ENCODE peak calls at places on chromosomes 7 and 10, in six cellular contexts. Q, P, G, C, D and B are unnamed samples.

GRCh38 chr10:1267568-1267967 is 211.4 kb downstream of the WDR37 start:
- DNase-seq in Q (no peak), P (no peak), G (no peak), C (no peak), D (no peak), B (no peak)

GRCh38 chr7:81120803-81121202 is 202.0 kb upstream of the SEMA3C start:
- DNase-seq in Q (no peak), P (no peak), G (no peak), C (no peak), D (no peak), B (no peak)

GRCh38 chr7:30931161-30931926 is 19.7 kb downstream of the AQP1 start:
- DNase-seq in Q (no peak), P (peak), G (peak), C (peak), D (no peak), B (no peak)

GRCh38 chr7:2034291-2035201 is 198.2 kb downstream of the MAD1L1 start:
- DNase-seq in Q (no peak), P (no peak), G (no peak), C (peak), D (no peak), B (no peak)

GRCh38 chr7:28472332-28472731 is 60.0 kb downstream of the CREB5 start:
- DNase-seq in Q (no peak), P (no peak), G (no peak), C (no peak), D (no peak), B (no peak)

GRCh38 chr10:47402681-47403301 is 18.7 kb upstream of the ZNF488 start:
- DNase-seq in Q (no peak), P (peak), G (peak), C (peak), D (no peak), B (no peak)

GRCh38 chr10:132605390-132605789 is 67.8 kb downstream of the INPP5A start:
- DNase-seq in Q (no peak), P (peak), G (no peak), C (no peak), D (no peak), B (no peak)

GRCh38 chr10:91054325-91054724 is 133.4 kb upstream of the ANKRD1 start:
- DNase-seq in Q (no peak), P (no peak), G (peak), C (no peak), D (no peak), B (no peak)

GRCh38 chr7:1909476-1909875 is 239.4 kb downstream of the ELFN1 start:
- DNase-seq in Q (no peak), P (no peak), G (no peak), C (no peak), D (no peak), B (no peak)

GRCh38 chr7:112726076-112726475 is 64.1 kb downstream of the TMEM168 start:
- DNase-seq in Q (no peak), P (no peak), G (no peak), C (no peak), D (no peak), B (no peak)

GRCh38 chr10:4033341-4033896 is 248.4 kb upstream of the KLF6 start:
- DNase-seq in Q (no peak), P (no peak), G (no peak), C (no peak), D (peak), B (no peak)

GRCh38 chr7:44740040-44740439 is 8.6 kb upstream of the ZMIZ2 start:
- DNase-seq in Q (no peak), P (no peak), G (no peak), C (no peak), D (no peak), B (no peak)

GRCh38 chr7:19899517-19899916 is 126.1 kb upstream of the TMEM196 start:
- DNase-seq in Q (no peak), P (no peak), G (peak), C (no peak), D (no peak), B (no peak)

GRCh38 chr7:90595341-90595800 is 750 bp upstream of the CDK14 start:
- DNase-seq in Q (no peak), P (no peak), G (peak), C (no peak), D (no peak), B (no peak)

GRCh38 chr10:132132391-132132841 is 54.3 kb upstream of the DPYSL4 start:
- DNase-seq in Q (no peak), P (no peak), G (no peak), C (no peak), D (no peak), B (no peak)

GRCh38 chr10:81414038-81414437 is 461.0 kb upstream of the NRG3 start:
- DNase-seq in Q (no peak), P (no peak), G (no peak), C (no peak), D (no peak), B (peak)

GRCh38 chr7:158431941-158432347 is 155.7 kb downstream of the PTPRN2 start:
- DNase-seq in Q (no peak), P (peak), G (no peak), C (peak), D (no peak), B (no peak)

GRCh38 chr10:45575966-45576597 is 96.5 kb downstream of the ZFAND4 start:
- DNase-seq in Q (no peak), P (no peak), G (no peak), C (no peak), D (no peak), B (no peak)

GRCh38 chr7:92754756-92755581 is 81.4 kb downstream of the CDK6 start:
- DNase-seq in Q (no peak), P (no peak), G (peak), C (no peak), D (no peak), B (peak)

GRCh38 chr7:106618480-106618879 is 42.5 kb downstream of the CCDC71L start:
- DNase-seq in Q (no peak), P (no peak), G (peak), C (no peak), D (no peak), B (no peak)

GRCh38 chr10:126569513-126570447 is 100.7 kb downstream of the C10orf90 start:
- DNase-seq in Q (no peak), P (no peak), G (peak), C (no peak), D (no peak), B (no peak)

GRCh38 chr7:44615149-44615611 is 8.8 kb downstream of the OGDH start:
- DNase-seq in Q (no peak), P (no peak), G (no peak), C (peak), D (no peak), B (no peak)

GRCh38 chr7:66176914-66177313 is 28.2 kb upstream of the TPST1 start:
- DNase-seq in Q (no peak), P (no peak), G (peak), C (no peak), D (no peak), B (no peak)

GRCh38 chr10:126240483-126240882 is 147.8 kb downstream of the ADAM12 start:
- DNase-seq in Q (no peak), P (no peak), G (no peak), C (no peak), D (no peak), B (no peak)

GRCh38 chr7:155644178-155644970 is at the start of gene RBM33:
- DNase-seq in Q (peak), P (peak), G (peak), C (peak), D (peak), B (peak)

GRCh38 chr7:148905093-148905666 is 21.1 kb upstream of the EZH2 start:
- DNase-seq in Q (peak), P (no peak), G (no peak), C (no peak), D (no peak), B (peak)

GRCh38 chr10:131044379-131044778 is 267.1 kb downstream of the TCERG1L start:
- DNase-seq in Q (no peak), P (no peak), G (no peak), C (no peak), D (no peak), B (no peak)

GRCh38 chr7:150799741-150800575 is at the start of gene TMEM176B:
- DNase-seq in Q (no peak), P (peak), G (no peak), C (peak), D (no peak), B (no peak)

GRCh38 chr10:119670717-119671116 is 19.5 kb downstream of the BAG3 start:
- DNase-seq in Q (no peak), P (no peak), G (peak), C (no peak), D (no peak), B (no peak)

GRCh38 chr10:117004627-117005453 is at the start of gene SHTN1:
- DNase-seq in Q (no peak), P (peak), G (peak), C (peak), D (no peak), B (peak)

GRCh38 chr10:26334932-26335573 is 103.1 kb upstream of the APBB1IP start:
- DNase-seq in Q (peak), P (no peak), G (peak), C (peak), D (peak), B (peak)

GRCh38 chr10:93224005-93224779 is 150.5 kb downstream of the CYP26A1 start:
- DNase-seq in Q (no peak), P (no peak), G (no peak), C (no peak), D (no peak), B (no peak)

GRCh38 chr10:33534455-33534854 is 200.0 kb upstream of the NRP1 start:
- DNase-seq in Q (no peak), P (no peak), G (no peak), C (no peak), D (no peak), B (no peak)

GRCh38 chr10:14540611-14541010 is 209.9 kb upstream of the FRMD4A start:
- DNase-seq in Q (no peak), P (no peak), G (no peak), C (no peak), D (no peak), B (no peak)
- TF ChIP-seq CTCF in Q (no peak), P (no peak), G (no peak), C (no peak), D (no peak), B (no peak)

DNA sequence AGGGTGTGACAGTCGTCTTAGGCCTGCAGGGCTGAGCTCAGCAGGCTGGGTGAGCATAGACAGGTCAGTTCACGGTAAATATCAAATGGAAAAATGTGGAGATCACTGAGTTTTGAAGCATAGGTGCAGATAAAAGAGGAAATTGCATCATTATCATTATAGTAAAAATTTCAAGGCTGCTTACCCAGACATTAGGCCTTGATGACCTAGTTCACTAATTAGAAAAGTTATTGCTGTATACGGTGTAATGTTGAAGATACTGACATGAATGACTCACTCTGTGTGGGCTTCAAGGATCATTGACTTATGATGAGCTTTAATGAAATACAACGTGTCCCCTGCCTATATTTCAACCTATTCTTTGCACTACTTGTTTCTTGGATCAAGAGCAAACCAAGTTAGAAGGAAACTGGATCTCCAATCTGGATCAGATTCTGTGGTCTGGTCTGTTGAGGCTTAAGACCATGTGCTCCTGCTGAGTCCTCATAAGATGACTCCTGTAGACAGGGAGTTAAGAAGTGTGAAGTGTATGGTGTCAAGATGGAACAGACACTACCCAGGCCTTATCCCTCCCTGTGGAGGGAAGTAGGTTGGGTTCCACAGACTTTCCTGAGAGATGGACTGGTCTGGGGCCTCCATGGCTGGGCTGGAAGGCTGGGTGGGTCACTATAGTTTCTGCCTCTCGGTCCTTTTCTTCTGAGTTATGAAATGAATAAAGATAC is 3.6 kb downstream of the OR2F2 start:
- DNase-seq in Q (no peak), P (no peak), G (no peak), C (no peak), D (no peak), B (no peak)
- TF ChIP-seq CTCF in Q (no peak), P (no peak), G (no peak), C (no peak), D (no peak), B (no peak)

DNA sequence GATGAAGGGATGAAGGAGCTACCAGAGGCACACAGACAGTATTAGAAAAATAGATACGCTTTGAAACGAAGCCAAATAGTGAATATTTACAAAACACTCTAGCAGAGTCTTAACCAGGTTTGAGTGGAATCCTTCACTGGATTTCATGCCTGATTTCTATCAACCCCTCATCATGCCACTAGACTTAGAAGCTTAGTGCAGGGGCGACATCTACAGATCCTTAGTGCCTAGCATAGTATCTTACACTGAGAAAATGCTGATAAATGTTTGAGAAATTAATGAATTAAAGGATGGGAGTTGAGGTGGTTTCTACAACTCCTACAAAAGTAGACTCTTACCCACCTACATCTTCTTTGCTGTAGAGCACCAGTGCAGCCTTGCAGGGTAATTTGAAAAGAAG is 54.7 kb upstream of the CCNJ start:
- DNase-seq in Q (no peak), P (no peak), G (no peak), C (no peak), D (no peak), B (no peak)
- TF ChIP-seq CTCF in Q (no peak), P (no peak), G (no peak), C (no peak), D (no peak), B (no peak)

GRCh38 chr7:99407849-99408346 is 499 bp downstream of the PDAP1 start:
- DNase-seq in Q (no peak), P (peak), G (peak), C (peak), D (no peak), B (no peak)

GRCh38 chr7:99406557-99406956 is 1.8 kb downstream of the PDAP1 start:
- DNase-seq in Q (no peak), P (no peak), G (no peak), C (no peak), D (no peak), B (no peak)

GRCh38 chr7:99409814-99410213 is 1.0 kb downstream of the BUD31 start:
- DNase-seq in Q (no peak), P (no peak), G (no peak), C (no peak), D (no peak), B (no peak)

GRCh38 chr7:99409192-99409572 is 413 bp downstream of the BUD31 start:
- DNase-seq in Q (no peak), P (no peak), G (no peak), C (no peak), D (no peak), B (no peak)

DNA sequence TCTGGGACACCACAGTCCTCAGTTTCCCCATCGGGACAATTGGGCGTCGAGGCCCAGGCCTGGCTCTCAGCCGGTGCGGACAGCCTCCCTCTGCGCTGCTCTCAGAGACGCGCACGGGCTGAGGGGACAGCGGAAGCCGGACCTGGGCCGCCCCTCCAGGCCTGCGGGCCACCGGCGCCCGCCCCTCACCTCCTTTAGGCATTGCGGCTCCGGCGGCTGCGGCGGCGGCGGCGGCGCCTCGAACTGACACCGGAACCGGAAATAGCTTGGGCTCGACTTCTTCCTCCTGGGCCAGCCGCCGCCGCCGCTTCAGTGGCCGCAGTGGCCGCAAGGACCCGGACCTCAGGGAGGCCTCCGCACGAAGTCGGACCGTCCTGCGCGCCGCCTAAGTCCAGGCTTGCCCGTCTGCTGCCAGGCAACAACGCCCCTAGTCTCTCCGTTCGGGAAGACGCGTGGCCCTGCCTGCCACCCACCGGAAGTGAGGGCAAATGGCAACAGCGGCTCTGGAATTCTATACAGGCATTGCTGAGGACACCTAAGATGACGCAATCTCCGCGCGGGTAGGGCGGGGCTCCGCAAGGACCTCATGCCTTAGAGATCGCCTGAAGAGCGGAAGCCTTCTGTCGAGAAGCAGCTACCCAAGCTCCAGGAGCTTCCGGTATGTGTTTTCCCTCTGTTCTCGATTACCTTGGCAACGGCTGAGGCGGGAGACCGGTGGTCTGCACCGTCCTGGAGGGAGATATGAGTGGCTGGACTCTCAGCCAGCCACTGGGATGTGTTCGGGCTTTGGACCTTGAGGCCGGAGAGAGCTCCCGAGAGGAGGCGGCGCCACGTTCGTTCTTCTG is at the start of the genes BUD31 and PDAP1:
- DNase-seq in Q (peak), P (peak), G (peak), C (peak), D (peak), B (peak)
- TF ChIP-seq CTCF in Q (peak), P (no peak), G (no peak), C (peak), D (no peak), B (no peak)

GRCh38 chr7:99579956-99580777 is 17.9 kb upstream of the TMEM225B start:
- DNase-seq in Q (peak), P (peak), G (peak), C (no peak), D (no peak), B (peak)
- TF ChIP-seq CTCF in Q (peak), P (peak), G (peak), C (peak), D (peak), B (peak)